ENCODE peak calls at places on chromosome 22, in nine cellular contexts. One of them, this sample, is unnamed.

GRCh38 chr22:33908201-33909074 is 11.8 kb downstream of the LARGE1 start:
- DNase-seq in breast epithelium: no peak
- DNase-seq in ovary: no peak
- DNase-seq in stomach: no peak
- DNase-seq in lower leg skin: no peak
- DNase-seq in HCT116: no peak
- DNase-seq in H1: no peak
- DNase-seq in A549: no peak
- DNase-seq in IMR-90: no peak
- DNase-seq in this sample: no peak

GRCh38 chr22:32558681-32559355 is 84.2 kb downstream of the FBXO7 start:
- DNase-seq in breast epithelium: peak
- DNase-seq in ovary: no peak
- DNase-seq in stomach: peak
- DNase-seq in lower leg skin: peak
- DNase-seq in HCT116: peak
- DNase-seq in H1: no peak
- DNase-seq in A549: peak
- DNase-seq in IMR-90: peak
- DNase-seq in this sample: peak

GRCh38 chr22:44399906-44400762 is 87.4 kb upstream of the SHISAL1 start:
- DNase-seq in breast epithelium: no peak
- DNase-seq in ovary: peak
- DNase-seq in stomach: peak
- DNase-seq in lower leg skin: no peak
- DNase-seq in HCT116: no peak
- DNase-seq in H1: no peak
- DNase-seq in A549: no peak
- DNase-seq in IMR-90: no peak
- DNase-seq in this sample: no peak

GRCh38 chr22:32830473-32830872 is 29.0 kb downstream of the TIMP3 start:
- DNase-seq in breast epithelium: peak
- DNase-seq in ovary: no peak
- DNase-seq in stomach: no peak
- DNase-seq in lower leg skin: no peak
- DNase-seq in HCT116: no peak
- DNase-seq in H1: no peak
- DNase-seq in A549: no peak
- DNase-seq in IMR-90: no peak
- DNase-seq in this sample: no peak

GRCh38 chr22:17707526-17707925 is 66.7 kb downstream of the BID start:
- DNase-seq in breast epithelium: no peak
- DNase-seq in ovary: no peak
- DNase-seq in stomach: no peak
- DNase-seq in lower leg skin: no peak
- DNase-seq in HCT116: no peak
- DNase-seq in H1: no peak
- DNase-seq in A549: no peak
- DNase-seq in IMR-90: no peak
- DNase-seq in this sample: no peak

GRCh38 chr22:39490966-39491680 is 11.0 kb upstream of the MIEF1 start:
- DNase-seq in breast epithelium: no peak
- DNase-seq in ovary: no peak
- DNase-seq in stomach: no peak
- DNase-seq in lower leg skin: no peak
- DNase-seq in HCT116: no peak
- DNase-seq in H1: no peak
- DNase-seq in A549: no peak
- DNase-seq in IMR-90: no peak
- DNase-seq in this sample: no peak

GRCh38 chr22:16915711-16916110 is 90.5 kb upstream of the XKR3 start:
- DNase-seq in breast epithelium: no peak
- DNase-seq in ovary: no peak
- DNase-seq in stomach: no peak
- DNase-seq in lower leg skin: no peak
- DNase-seq in HCT116: no peak
- DNase-seq in H1: no peak
- DNase-seq in A549: no peak
- DNase-seq in IMR-90: no peak
- DNase-seq in this sample: no peak

GRCh38 chr22:44460287-44461082 is 37.5 kb downstream of the RTL6 start:
- DNase-seq in breast epithelium: no peak
- DNase-seq in ovary: peak
- DNase-seq in stomach: peak
- DNase-seq in lower leg skin: no peak
- DNase-seq in HCT116: no peak
- DNase-seq in H1: no peak
- DNase-seq in A549: no peak
- DNase-seq in IMR-90: no peak
- DNase-seq in this sample: no peak

GRCh38 chr22:33780761-33781160 is 139.5 kb downstream of the LARGE1 start:
- DNase-seq in breast epithelium: no peak
- DNase-seq in ovary: no peak
- DNase-seq in stomach: no peak
- DNase-seq in lower leg skin: no peak
- DNase-seq in HCT116: no peak
- DNase-seq in H1: no peak
- DNase-seq in A549: no peak
- DNase-seq in IMR-90: no peak
- DNase-seq in this sample: no peak

GRCh38 chr22:11042116-11042515 is 4485.9 kb upstream of the OR11H1 start:
- DNase-seq in breast epithelium: no peak
- DNase-seq in ovary: no peak
- DNase-seq in stomach: no peak
- DNase-seq in lower leg skin: no peak
- DNase-seq in HCT116: no peak
- DNase-seq in H1: no peak
- DNase-seq in A549: no peak
- DNase-seq in IMR-90: no peak
- DNase-seq in this sample: no peak

GRCh38 chr22:36331306-36331911 is 56.4 kb downstream of the MYH9 start:
- DNase-seq in breast epithelium: peak
- DNase-seq in ovary: peak
- DNase-seq in stomach: peak
- DNase-seq in lower leg skin: peak
- DNase-seq in HCT116: peak
- DNase-seq in H1: peak
- DNase-seq in A549: peak
- DNase-seq in IMR-90: peak
- DNase-seq in this sample: peak
- H3K4me3 ChIP-seq in breast epithelium: no peak
- H3K4me3 ChIP-seq in ovary: no peak
- H3K4me3 ChIP-seq in stomach: peak
- H3K4me3 ChIP-seq in lower leg skin: no peak
- H3K4me3 ChIP-seq in HCT116: peak
- H3K4me3 ChIP-seq in H1: no peak
- H3K4me3 ChIP-seq in A549: no peak
- H3K4me3 ChIP-seq in IMR-90: no peak
- H3K4me3 ChIP-seq in this sample: no peak

GRCh38 chr22:38302906-38303305 is 14.3 kb downstream of the CSNK1E start:
- DNase-seq in breast epithelium: no peak
- DNase-seq in ovary: no peak
- DNase-seq in stomach: no peak
- DNase-seq in lower leg skin: no peak
- DNase-seq in HCT116: no peak
- DNase-seq in H1: no peak
- DNase-seq in A549: no peak
- DNase-seq in IMR-90: no peak
- DNase-seq in this sample: no peak

GRCh38 chr22:38308791-38309498 is 8.3 kb downstream of the CSNK1E start:
- DNase-seq in breast epithelium: no peak
- DNase-seq in ovary: no peak
- DNase-seq in stomach: no peak
- DNase-seq in lower leg skin: no peak
- DNase-seq in HCT116: no peak
- DNase-seq in H1: no peak
- DNase-seq in A549: no peak
- DNase-seq in IMR-90: no peak
- DNase-seq in this sample: no peak

GRCh38 chr22:38303974-38304373 is 13.3 kb downstream of the CSNK1E start:
- DNase-seq in breast epithelium: no peak
- DNase-seq in ovary: no peak
- DNase-seq in stomach: no peak
- DNase-seq in lower leg skin: no peak
- DNase-seq in HCT116: no peak
- DNase-seq in H1: no peak
- DNase-seq in A549: no peak
- DNase-seq in IMR-90: no peak
- DNase-seq in this sample: no peak

GRCh38 chr22:38304526-38304925 is 12.7 kb downstream of the CSNK1E start:
- DNase-seq in breast epithelium: no peak
- DNase-seq in ovary: no peak
- DNase-seq in stomach: no peak
- DNase-seq in lower leg skin: no peak
- DNase-seq in HCT116: no peak
- DNase-seq in H1: no peak
- DNase-seq in A549: no peak
- DNase-seq in IMR-90: no peak
- DNase-seq in this sample: no peak

DNA sequence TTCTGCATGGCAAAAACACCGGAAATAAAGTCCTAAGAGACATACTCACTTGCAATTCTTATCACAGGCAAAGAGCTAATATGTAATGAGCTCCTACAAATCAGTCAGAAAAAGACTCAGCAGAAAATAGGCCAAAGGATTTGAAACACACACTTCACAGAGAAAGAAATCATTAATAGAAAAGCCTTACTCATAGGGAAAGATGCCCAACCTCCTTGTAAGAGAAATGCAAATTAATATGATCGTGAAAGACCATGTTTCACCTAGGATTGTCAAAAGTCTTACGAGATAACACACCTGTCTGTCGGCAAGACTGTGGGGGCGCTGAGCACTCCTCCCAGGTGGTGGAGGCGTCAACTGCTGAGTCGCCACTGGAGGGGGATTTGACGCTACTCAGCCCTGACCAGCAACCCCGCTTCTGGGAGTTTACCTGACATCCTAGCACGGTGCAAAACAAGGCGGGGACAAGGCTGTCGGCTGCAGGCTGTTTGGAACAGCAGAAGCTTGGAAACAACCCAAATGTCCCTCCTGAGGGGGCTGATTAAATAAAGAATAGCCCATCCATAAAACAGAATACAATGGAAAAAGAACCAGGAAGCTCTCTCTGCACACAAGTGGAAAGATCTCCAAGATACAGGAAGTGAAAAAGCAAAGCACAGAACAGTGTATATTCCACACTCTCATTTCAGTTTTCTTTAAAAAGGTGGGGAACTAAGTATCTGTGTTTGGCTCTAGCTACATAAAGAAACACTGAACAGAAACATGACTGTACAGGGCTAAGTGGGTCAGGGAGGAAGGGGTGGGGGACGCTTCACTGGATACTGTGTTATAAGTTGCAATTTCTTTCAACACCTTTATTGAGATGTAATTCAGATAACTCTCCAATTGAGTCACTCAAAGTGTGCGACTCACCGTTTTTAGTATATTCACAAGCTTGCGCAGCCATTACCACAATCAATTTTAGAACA is 11.5 kb downstream of the CSNK1E start:
- DNase-seq in breast epithelium: no peak
- DNase-seq in ovary: no peak
- DNase-seq in stomach: no peak
- DNase-seq in lower leg skin: no peak
- DNase-seq in HCT116: no peak
- DNase-seq in H1: no peak
- DNase-seq in A549: no peak
- DNase-seq in IMR-90: peak
- DNase-seq in this sample: no peak
- TF ChIP-seq POLR2A in breast epithelium: no peak
- TF ChIP-seq POLR2A in ovary: no peak
- TF ChIP-seq POLR2A in stomach: no peak
- TF ChIP-seq POLR2A in lower leg skin: no peak
- TF ChIP-seq POLR2A in HCT116: no peak
- TF ChIP-seq POLR2A in H1: no peak
- TF ChIP-seq POLR2A in A549: no peak
- TF ChIP-seq POLR2A in IMR-90: no peak
- TF ChIP-seq POLR2A in this sample: no peak

DNA sequence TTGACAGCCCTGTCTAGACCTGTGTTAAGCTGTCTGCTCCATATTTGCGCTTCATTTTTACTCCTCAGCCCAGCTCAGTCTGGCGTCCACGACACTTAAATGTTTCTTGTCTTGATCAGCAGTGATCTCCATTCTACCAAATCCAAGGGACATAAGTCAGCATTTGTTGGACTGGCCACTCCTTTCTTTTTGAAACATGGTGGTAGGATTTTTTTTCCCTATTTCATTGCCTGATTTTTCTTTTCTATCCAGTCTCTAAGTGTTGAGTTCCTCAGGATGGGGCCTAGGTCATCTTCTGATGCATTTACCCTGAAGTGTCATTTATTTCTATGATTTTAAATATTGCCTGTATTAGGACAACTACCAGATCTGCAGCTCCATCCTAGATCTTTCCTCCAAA is 873 bp downstream of the NCAPH2 start:
- DNase-seq in breast epithelium: no peak
- DNase-seq in ovary: no peak
- DNase-seq in stomach: no peak
- DNase-seq in lower leg skin: no peak
- DNase-seq in HCT116: no peak
- DNase-seq in H1: no peak
- DNase-seq in A549: no peak
- DNase-seq in IMR-90: no peak
- DNase-seq in this sample: no peak
- H3K4me3 ChIP-seq in breast epithelium: peak
- H3K4me3 ChIP-seq in ovary: peak
- H3K4me3 ChIP-seq in stomach: peak
- H3K4me3 ChIP-seq in lower leg skin: no peak
- H3K4me3 ChIP-seq in HCT116: peak
- H3K4me3 ChIP-seq in H1: peak
- H3K4me3 ChIP-seq in A549: peak
- H3K4me3 ChIP-seq in IMR-90: peak
- H3K4me3 ChIP-seq in this sample: peak

DNA sequence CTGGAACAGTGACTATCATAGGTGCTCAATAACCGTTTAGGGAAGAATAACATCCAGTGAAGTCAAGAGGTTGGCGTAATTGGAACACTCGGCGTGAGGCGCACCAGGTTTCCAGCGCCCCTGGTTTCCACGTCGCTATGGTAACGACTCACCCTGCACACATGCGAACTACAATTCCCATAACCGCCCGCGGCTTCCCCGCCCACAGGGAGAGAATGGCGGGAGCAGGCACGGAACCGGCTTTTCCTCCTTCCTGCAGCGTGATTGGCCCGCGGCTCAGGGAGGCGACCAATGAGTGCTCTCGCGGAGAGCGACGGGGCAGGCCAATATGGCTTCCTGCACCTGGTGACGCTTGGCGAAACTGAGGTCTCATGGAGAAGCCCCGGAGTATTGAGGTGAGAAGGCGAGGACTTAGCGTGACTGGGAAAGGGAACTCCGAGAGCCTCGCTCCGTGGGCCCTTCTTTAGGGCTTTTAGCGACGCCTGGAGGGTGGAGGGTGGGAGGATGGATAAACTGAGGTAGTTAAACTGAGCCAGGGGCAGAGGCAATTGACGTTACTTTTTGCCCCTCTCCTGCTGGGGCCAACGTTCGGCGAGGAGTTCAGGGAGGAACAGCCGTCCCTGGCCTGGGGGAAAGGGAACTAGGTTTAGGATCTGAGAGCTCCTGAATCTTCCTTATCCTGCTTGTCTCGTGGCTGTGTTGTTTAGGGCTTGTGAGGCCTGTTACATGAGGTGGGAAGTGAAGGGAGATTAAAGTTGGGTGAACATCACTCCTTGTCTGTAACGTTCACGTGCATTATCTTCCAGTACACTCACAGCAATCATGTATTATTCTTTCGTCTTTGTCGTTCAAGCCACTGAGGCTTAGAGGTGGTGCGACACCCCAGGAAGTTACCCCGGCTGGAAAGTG is at the start of gene L3MBTL2:
- DNase-seq in breast epithelium: peak
- DNase-seq in ovary: peak
- DNase-seq in stomach: peak
- DNase-seq in lower leg skin: peak
- DNase-seq in HCT116: peak
- DNase-seq in H1: peak
- DNase-seq in A549: peak
- DNase-seq in IMR-90: peak
- DNase-seq in this sample: peak
- TF ChIP-seq POLR2A in breast epithelium: peak
- TF ChIP-seq POLR2A in ovary: peak
- TF ChIP-seq POLR2A in stomach: no peak
- TF ChIP-seq POLR2A in lower leg skin: no peak
- TF ChIP-seq POLR2A in HCT116: peak
- TF ChIP-seq POLR2A in H1: peak
- TF ChIP-seq POLR2A in A549: peak
- TF ChIP-seq POLR2A in IMR-90: peak
- TF ChIP-seq POLR2A in this sample: peak

This sample was measured in prostate gland.